ENCODE peak calls at places on chromosomes 11 and 22, in nine cellular contexts. K is body of pancreas, O is MM.1S, Q is IMR-90, H is WERI-Rb-1, E is GM12865, W is astrocyte of the spinal cord, L is pancreas, U is Peyer's patch. C is an unnamed sample.

GRCh38 chr22:38953091-38953490 is 4.3 kb upstream of the APOBEC3A start:
- DNase-seq in K (no peak), O (no peak), Q (no peak), H (no peak), E (no peak), W (no peak), L (no peak), U (no peak), C (no peak)

GRCh38 chr22:20741634-20742581 is 32.0 kb upstream of the SERPIND1 start:
- DNase-seq in K (peak; percentile 60), O (peak; percentile 17), Q (peak; percentile 13), H (peak; percentile 53), E (peak; percentile 46), W (peak; percentile 18), L (peak; percentile 57), U (peak; percentile 60), C (peak; percentile 27)

GRCh38 chr11:94574193-94574961 is 7.2 kb downstream of the PIWIL4 start:
- DNase-seq in K (no peak), O (no peak), Q (peak; percentile 90), H (no peak), E (no peak), W (peak; percentile 39), L (no peak), U (no peak), C (peak; percentile 73)

GRCh38 chr11:19785265-19785664 is 72.6 kb downstream of the NAV2 start:
- DNase-seq in K (no peak), O (no peak), Q (no peak), H (no peak), E (no peak), W (no peak), L (no peak), U (no peak), C (no peak)

GRCh38 chr11:57279131-57279530 is 42.1 kb upstream of the APLNR start:
- DNase-seq in K (no peak), O (no peak), Q (peak; percentile 77), H (no peak), E (no peak), W (peak; percentile 43), L (no peak), U (no peak), C (peak; percentile 68)

GRCh38 chr22:37321288-37321687 is 39.0 kb downstream of the CYTH4 start:
- DNase-seq in K (no peak), O (no peak), Q (no peak), H (no peak), E (no peak), W (no peak), L (no peak), U (no peak), C (no peak)

GRCh38 chr11:126115820-126116319 is 53.2 kb upstream of the CDON start:
- DNase-seq in K (peak; percentile 82), O (no peak), Q (peak; percentile 95), H (peak; percentile 43), E (no peak), W (peak; percentile 78), L (peak; percentile 74), U (peak; percentile 72), C (peak; percentile 85)

GRCh38 chr22:49760630-49761571 is 66.8 kb downstream of the BRD1 start:
- DNase-seq in K (no peak), O (peak; percentile 70), Q (no peak), H (no peak), E (peak; percentile 86), W (no peak), L (no peak), U (peak; percentile 46), C (no peak)

GRCh38 chr11:2215561-2216399 is 44.2 kb upstream of the TH start:
- DNase-seq in K (no peak), O (no peak), Q (no peak), H (peak; percentile 51), E (no peak), W (no peak), L (no peak), U (peak; percentile 40), C (no peak)

GRCh38 chr11:126538071-126538470 is 182.6 kb downstream of the ST3GAL4 start:
- DNase-seq in K (no peak), O (no peak), Q (no peak), H (peak; percentile 82), E (no peak), W (no peak), L (no peak), U (no peak), C (no peak)

GRCh38 chr22:50531546-50532352 is 1.9 kb upstream of the TYMP start:
- DNase-seq in K (peak; percentile 73), O (no peak), Q (peak; percentile 41), H (peak; percentile 65), E (peak; percentile 94), W (peak; percentile 50), L (peak; percentile 67), U (peak; percentile 89), C (peak; percentile 52)

GRCh38 chr11:2301631-2302272 is at the start of the genes C11orf21 and TSPAN32:
- DNase-seq in K (no peak), O (no peak), Q (peak; percentile 3), H (peak; percentile 5), E (peak; percentile 10), W (peak; percentile 41), L (no peak), U (peak; percentile 81), C (no peak)

GRCh38 chr11:94049351-94049750 is 28.2 kb downstream of the HEPHL1 start:
- DNase-seq in K (no peak), O (no peak), Q (no peak), H (no peak), E (no peak), W (no peak), L (no peak), U (no peak), C (no peak)

GRCh38 chr11:1451781-1452470 is 34.7 kb downstream of the MOB2 start:
- DNase-seq in K (no peak), O (no peak), Q (no peak), H (no peak), E (no peak), W (no peak), L (no peak), U (no peak), C (no peak)

GRCh38 chr22:30087611-30088010 is 7.3 kb downstream of the HORMAD2 start:
- DNase-seq in K (no peak), O (no peak), Q (no peak), H (no peak), E (no peak), W (no peak), L (no peak), U (no peak), C (no peak)

GRCh38 chr22:42078469-42079318 is 806 bp upstream of the SMDT1 start:
- DNase-seq in K (peak; percentile 23), O (no peak), Q (no peak), H (no peak), E (no peak), W (peak; percentile 7), L (no peak), U (peak; percentile 55), C (peak; percentile 51)

GRCh38 chr11:13328276-13328675 is 50.7 kb downstream of the BMAL1 start:
- DNase-seq in K (no peak), O (no peak), Q (no peak), H (no peak), E (no peak), W (no peak), L (no peak), U (no peak), C (no peak)

GRCh38 chr22:29328055-29328454 is 12.6 kb upstream of the RASL10A start:
- DNase-seq in K (no peak), O (no peak), Q (no peak), H (no peak), E (no peak), W (no peak), L (no peak), U (no peak), C (no peak)

GRCh38 chr11:66361502-66361941 is 10.0 kb downstream of the SLC29A2 start:
- DNase-seq in K (no peak), O (no peak), Q (no peak), H (no peak), E (no peak), W (no peak), L (no peak), U (no peak), C (no peak)
- H3K4me3 ChIP-seq in K (no peak overlapping the region), O (no peak overlapping the region), Q (no peak overlapping the region), H (no peak overlapping the region), E (no peak overlapping the region), W (no peak overlapping the region), L (no peak overlapping the region), U (no peak overlapping the region), C (no peak overlapping the region)

DNA sequence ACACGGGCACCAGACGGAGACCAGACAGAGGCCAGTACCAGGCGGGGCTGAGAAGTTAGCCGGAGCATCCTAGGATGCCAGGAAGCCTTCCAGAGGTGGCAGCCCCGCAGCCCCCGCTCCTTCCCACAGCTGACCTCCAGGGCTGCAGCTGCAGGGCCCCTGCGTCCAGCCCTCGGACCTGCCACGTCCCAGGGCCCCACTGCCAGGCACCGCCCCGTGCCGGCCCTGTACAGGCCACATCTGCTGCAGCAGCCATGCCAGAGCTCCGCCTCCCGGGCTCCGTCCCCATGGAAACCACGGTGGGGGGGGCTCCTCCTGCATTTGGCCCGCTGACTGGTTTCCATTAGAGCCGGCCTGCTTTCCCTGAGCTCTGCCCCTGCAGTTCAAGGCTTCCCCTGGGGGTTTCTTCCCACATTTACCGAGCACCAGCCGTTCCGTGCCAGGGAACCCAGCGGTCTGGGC is 62.5 kb upstream of the PPARA start:
- DNase-seq in K (peak; percentile 93), O (no peak), Q (peak; percentile 86), H (peak; percentile 26), E (no peak), W (peak; percentile 93), L (peak; percentile 93), U (peak; percentile 80), C (peak; percentile 93)
- H3K4me3 ChIP-seq in K (no peak overlapping the region), O (no peak overlapping the region), Q (no peak overlapping the region), H (no peak overlapping the region), E (no peak overlapping the region), W (peak overlapping the region; percentile 4), L (no peak overlapping the region), U (no peak overlapping the region), C (peak overlapping the region; percentile 94)

GRCh38 chr11:120400564-120401364 is 64.6 kb downstream of the ARHGEF12 start:
- DNase-seq in K (no peak), O (no peak), Q (peak; percentile 99), H (no peak), E (peak; percentile 18), W (peak; percentile 98), L (peak; percentile 28), U (peak; percentile 64), C (peak; percentile 99)
- H3K4me3 ChIP-seq in K (no peak overlapping the region), O (no peak overlapping the region), Q (peak overlapping the region; percentile 13), H (peak overlapping the region; percentile 11), E (no peak overlapping the region), W (peak overlapping the region; percentile 35), L (no peak overlapping the region), U (no peak overlapping the region), C (peak overlapping the region; percentile 47)

DNA sequence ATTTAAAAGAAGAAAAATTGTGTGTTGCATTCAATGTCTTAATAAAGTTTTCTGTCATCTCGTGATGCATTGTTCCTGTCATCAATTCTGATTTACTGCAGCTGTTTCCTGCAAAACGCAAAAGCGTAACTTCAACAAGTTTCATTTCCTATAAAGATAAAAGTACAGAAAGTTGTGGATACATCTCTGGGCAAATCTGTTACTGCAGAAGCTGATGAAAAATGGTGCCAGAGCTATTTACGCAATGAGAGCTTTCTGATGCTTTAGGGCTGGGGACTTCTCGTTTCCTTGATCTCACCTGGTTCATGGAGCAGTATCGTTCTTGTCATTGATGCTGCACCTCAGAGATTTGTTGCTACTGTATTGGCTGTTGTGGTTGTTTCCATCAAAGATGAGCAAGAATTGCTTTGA is 15.5 kb upstream of the MS4A12 start:
- DNase-seq in K (no peak), O (peak; percentile 69), Q (no peak), H (no peak), E (peak; percentile 79), W (no peak), L (no peak), U (peak; percentile 50), C (no peak)
- H3K4me3 ChIP-seq in K (no peak overlapping the region), O (peak overlapping the region; percentile 7), Q (no peak overlapping the region), H (no peak overlapping the region), E (no peak overlapping the region), W (no peak overlapping the region), L (no peak overlapping the region), U (no peak overlapping the region), C (no peak overlapping the region)